ENCODE peak calls at places on chromosomes 16 and 17, in seven cellular contexts. D is HFFc6, Y is prostate gland, T is right atrium auricular region, K is AG04450, R is cardiac muscle cell, G is heart right ventricle. Q is an unnamed sample.

GRCh38 chr17:192666-193425 is 11.4 kb upstream of the DOC2B start:
- DNase-seq in D (no peak), Y (no peak), T (no peak), K (no peak), R (no peak), G (no peak), Q (no peak)

GRCh38 chr17:17041018-17041521 is 1.2 kb upstream of the MPRIP start:
- DNase-seq in D (peak), Y (no peak), T (no peak), K (no peak), R (no peak), G (peak), Q (no peak)

GRCh38 chr17:35313875-35314409 is 59.5 kb downstream of the SLFN11 start:
- DNase-seq in D (no peak), Y (no peak), T (no peak), K (no peak), R (no peak), G (peak), Q (no peak)

GRCh38 chr17:35025541-35025940 is 38.0 kb downstream of the RFFL start:
- DNase-seq in D (no peak), Y (no peak), T (no peak), K (no peak), R (no peak), G (no peak), Q (no peak)

GRCh38 chr16:4123617-4124300 is 7.5 kb upstream of the ADCY9 start:
- DNase-seq in D (peak), Y (no peak), T (no peak), K (peak), R (no peak), G (no peak), Q (no peak)

GRCh38 chr16:69077251-69077650 is 28.2 kb upstream of the HAS3 start:
- DNase-seq in D (peak), Y (no peak), T (no peak), K (no peak), R (no peak), G (no peak), Q (no peak)

GRCh38 chr17:60231234-60231633 is 81.5 kb downstream of the CA4 start:
- DNase-seq in D (peak), Y (no peak), T (no peak), K (no peak), R (peak), G (no peak), Q (no peak)

GRCh38 chr17:77436481-77436880 is 295.7 kb downstream of the SEC14L1 start:
- DNase-seq in D (no peak), Y (no peak), T (no peak), K (no peak), R (no peak), G (no peak), Q (no peak)

DNA sequence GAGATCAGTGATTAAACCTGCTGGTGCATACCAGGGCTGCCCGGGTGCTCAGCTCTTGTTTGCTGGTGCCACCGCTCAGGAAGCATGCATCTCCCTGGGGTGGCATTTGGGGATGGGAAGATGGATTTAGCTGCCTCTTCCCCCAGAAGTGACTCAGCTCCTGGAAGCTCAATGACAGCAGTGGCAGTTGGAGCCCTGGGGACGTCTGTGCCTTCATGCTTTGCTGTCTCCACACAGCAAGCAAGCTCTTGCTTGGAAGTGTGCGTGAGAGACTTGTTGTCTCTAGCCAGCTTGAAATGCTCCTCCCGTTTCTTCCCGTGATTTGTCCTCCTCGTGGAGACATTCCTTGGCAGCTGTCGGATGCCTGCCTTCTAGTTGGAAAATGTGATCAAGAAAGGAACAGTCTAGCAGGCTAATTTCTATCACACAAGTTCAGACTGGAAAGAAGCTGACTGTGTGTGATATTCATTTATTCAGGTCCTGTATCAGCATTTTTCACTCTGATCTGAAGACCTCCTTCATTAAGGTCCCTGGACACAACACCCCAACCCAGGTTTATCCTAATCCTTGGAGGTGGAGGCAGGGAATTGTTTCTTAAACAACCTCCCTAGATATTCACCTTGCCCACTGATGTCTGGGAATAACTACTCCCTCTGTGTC is 73.0 kb downstream of the BMERB1 start:
- DNase-seq in D (peak), Y (no peak), T (peak), K (no peak), R (peak), G (no peak), Q (no peak)
- TF ChIP-seq CTCF in D (no peak), Y (no peak), T (no peak), K (no peak), R (no peak), G (no peak), Q (no peak)

DNA sequence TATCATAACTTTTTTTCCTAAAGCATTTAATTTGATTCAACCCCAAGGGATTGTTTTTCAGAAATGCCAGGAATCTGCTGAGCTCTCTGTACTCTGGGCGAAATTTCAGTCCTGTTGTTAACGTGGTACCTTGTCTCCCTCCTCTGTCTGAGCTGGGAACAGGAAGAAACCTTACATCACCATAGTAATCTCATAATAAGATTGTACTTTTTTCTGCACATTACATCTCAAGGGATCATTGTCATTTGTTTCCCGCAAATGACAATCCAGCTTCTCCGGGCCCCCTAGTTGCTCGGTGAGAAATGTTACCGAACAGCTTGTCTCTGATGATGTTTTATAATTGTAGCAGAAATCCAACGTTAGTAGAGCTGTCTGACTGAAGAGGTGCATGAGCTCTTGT is 152.7 kb upstream of the ERCC4 start:
- DNase-seq in D (no peak), Y (no peak), T (no peak), K (no peak), R (no peak), G (no peak), Q (no peak)
- TF ChIP-seq CTCF in D (no peak), Y (no peak), T (no peak), K (no peak), R (no peak), G (no peak), Q (no peak)

GRCh38 chr17:19317359-19318095 is 45.0 kb downstream of the B9D1 start:
- DNase-seq in D (no peak), Y (no peak), T (peak), K (peak), R (peak), G (peak), Q (no peak)
- TF ChIP-seq CTCF in D (peak), Y (no peak), T (peak), K (no peak), R (peak), G (peak), Q (peak)

GRCh38 chr16:11423315-11424117 is 78.3 kb downstream of the RMI2 start:
- DNase-seq in D (no peak), Y (no peak), T (no peak), K (no peak), R (no peak), G (no peak), Q (no peak)
- TF ChIP-seq CTCF in D (no peak), Y (no peak), T (no peak), K (no peak), R (no peak), G (no peak), Q (no peak)

GRCh38 chr16:720507-720989 is 398 bp upstream of the ANTKMT start:
- DNase-seq in D (peak), Y (no peak), T (no peak), K (no peak), R (peak), G (peak), Q (no peak)
- TF ChIP-seq CTCF in D (peak), Y (no peak), T (peak), K (peak), R (peak), G (no peak), Q (no peak)

Q was measured in osteocyte.